ENCODE peak calls at places on chromosomes 12 and 14, in eight cellular contexts. D is uterus, P is IMR-90, B is gastrocnemius medialis, L is lower leg skin, I is vagina, M is ovary, R is breast epithelium. E is an unnamed sample.

GRCh38 chr12:52608826-52609630 is 7.8 kb upstream of the KRT72 start:
- DNase-seq in D (no peak), P (no peak), B (no peak), L (no peak), I (peak), M (no peak), R (no peak), E (no peak)

GRCh38 chr12:24596768-24597388 is 352.0 kb downstream of the BCAT1 start:
- DNase-seq in D (no peak), P (peak), B (no peak), L (no peak), I (no peak), M (no peak), R (no peak), E (no peak)

GRCh38 chr12:127284870-127285431 is 982.0 kb upstream of the TMEM132C start:
- DNase-seq in D (no peak), P (peak), B (peak), L (peak), I (no peak), M (no peak), R (no peak), E (peak)

GRCh38 chr12:56129210-56129691 is 1.2 kb downstream of the ESYT1 start:
- DNase-seq in D (peak), P (peak), B (peak), L (peak), I (no peak), M (peak), R (peak), E (no peak)

GRCh38 chr14:52110441-52111086 is 41.7 kb upstream of the NID2 start:
- DNase-seq in D (no peak), P (peak), B (no peak), L (no peak), I (no peak), M (no peak), R (no peak), E (no peak)

GRCh38 chr14:100012478-100012925 is 52.7 kb upstream of the EVL start:
- DNase-seq in D (no peak), P (peak), B (no peak), L (no peak), I (no peak), M (no peak), R (no peak), E (no peak)

GRCh38 chr12:68888243-68888642 is 44.7 kb downstream of the CPM start:
- DNase-seq in D (no peak), P (no peak), B (no peak), L (no peak), I (no peak), M (no peak), R (no peak), E (no peak)

GRCh38 chr12:132145334-132145733 is 1.1 kb downstream of the NOC4L start:
- DNase-seq in D (no peak), P (no peak), B (no peak), L (peak), I (no peak), M (no peak), R (no peak), E (no peak)

GRCh38 chr14:29906256-29906885 is 21.3 kb downstream of the PRKD1 start:
- DNase-seq in D (no peak), P (peak), B (no peak), L (no peak), I (no peak), M (no peak), R (no peak), E (no peak)

GRCh38 chr14:37061697-37062096 is 110.7 kb downstream of the SLC25A21 start:
- DNase-seq in D (no peak), P (no peak), B (no peak), L (no peak), I (no peak), M (no peak), R (no peak), E (no peak)

GRCh38 chr12:6532051-6532926 is 2.0 kb upstream of the GAPDH start:
- DNase-seq in D (peak), P (peak), B (peak), L (peak), I (peak), M (peak), R (no peak), E (peak)

GRCh38 chr12:124567035-124567672 is at the start of gene NCOR2:
- DNase-seq in D (peak), P (no peak), B (no peak), L (no peak), I (no peak), M (peak), R (no peak), E (peak)

GRCh38 chr14:51443195-51444018 is 203.4 kb downstream of the TMX1 start:
- DNase-seq in D (no peak), P (peak), B (no peak), L (no peak), I (no peak), M (no peak), R (no peak), E (no peak)

GRCh38 chr14:87351007-87351406 is 642.0 kb downstream of the GALC start:
- DNase-seq in D (no peak), P (no peak), B (no peak), L (no peak), I (no peak), M (no peak), R (no peak), E (no peak)

GRCh38 chr12:92242917-92243316 is 97.3 kb upstream of the BTG1 start:
- DNase-seq in D (no peak), P (peak), B (peak), L (no peak), I (no peak), M (no peak), R (no peak), E (no peak)

GRCh38 chr12:27289414-27289813 is 43.2 kb upstream of the BMAL2 start:
- DNase-seq in D (no peak), P (peak), B (no peak), L (no peak), I (no peak), M (no peak), R (no peak), E (no peak)

GRCh38 chr14:76773188-76773885 is 12.1 kb downstream of the VASH1 start:
- DNase-seq in D (peak), P (peak), B (peak), L (peak), I (peak), M (peak), R (peak), E (peak)

GRCh38 chr12:58917699-58918334 is 2.5 kb downstream of the LRIG3 start:
- DNase-seq in D (no peak), P (no peak), B (no peak), L (no peak), I (no peak), M (no peak), R (no peak), E (no peak)

GRCh38 chr12:7933255-7933726 is 2.7 kb downstream of the SLC2A3 start:
- DNase-seq in D (peak), P (peak), B (peak), L (peak), I (peak), M (peak), R (peak), E (peak)

DNA sequence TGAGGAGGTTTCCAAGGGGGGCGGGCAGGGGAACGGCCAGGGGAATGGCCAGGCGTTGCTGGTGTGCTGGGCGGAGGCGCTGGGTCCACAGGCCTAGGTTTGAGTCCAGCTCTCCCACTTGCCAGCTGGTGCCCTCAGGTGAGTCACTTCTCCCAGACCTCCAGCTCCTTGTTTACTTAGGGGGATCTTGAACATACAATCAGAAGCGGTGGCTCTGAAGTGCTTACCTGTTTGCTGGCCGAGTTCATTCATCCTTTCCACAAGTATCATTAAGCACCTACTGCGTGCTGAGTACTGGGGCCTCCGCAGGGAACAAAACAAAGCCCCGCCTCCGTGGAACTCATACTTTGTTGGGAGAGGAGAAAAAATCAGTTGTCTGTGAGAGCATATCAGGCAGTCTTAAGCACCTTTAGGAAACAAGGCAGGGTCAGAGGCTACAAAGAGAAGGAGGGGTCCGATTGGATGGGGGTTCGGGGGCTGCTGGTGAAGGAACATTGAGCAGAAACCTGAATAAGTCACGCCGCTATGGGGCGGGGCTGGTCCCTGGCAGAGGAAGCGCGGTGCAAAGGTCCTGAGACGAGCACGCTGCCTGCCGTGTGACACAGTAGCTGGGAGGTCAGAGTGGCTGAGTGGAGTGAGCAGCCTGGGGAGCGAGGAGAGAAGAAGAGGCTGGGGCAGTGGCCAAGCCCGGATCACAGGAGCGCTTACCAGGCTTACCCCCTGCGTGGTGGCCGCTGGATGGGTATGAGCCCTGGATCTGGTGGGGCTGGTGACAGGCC is 15.1 kb downstream of the MVK start:
- DNase-seq in D (no peak), P (no peak), B (no peak), L (no peak), I (no peak), M (no peak), R (no peak), E (no peak)
- TF ChIP-seq POLR2A in D (no peak), P (no peak), B (no peak), L (no peak), I (no peak), M (no peak), R (no peak), E (no peak)

DNA sequence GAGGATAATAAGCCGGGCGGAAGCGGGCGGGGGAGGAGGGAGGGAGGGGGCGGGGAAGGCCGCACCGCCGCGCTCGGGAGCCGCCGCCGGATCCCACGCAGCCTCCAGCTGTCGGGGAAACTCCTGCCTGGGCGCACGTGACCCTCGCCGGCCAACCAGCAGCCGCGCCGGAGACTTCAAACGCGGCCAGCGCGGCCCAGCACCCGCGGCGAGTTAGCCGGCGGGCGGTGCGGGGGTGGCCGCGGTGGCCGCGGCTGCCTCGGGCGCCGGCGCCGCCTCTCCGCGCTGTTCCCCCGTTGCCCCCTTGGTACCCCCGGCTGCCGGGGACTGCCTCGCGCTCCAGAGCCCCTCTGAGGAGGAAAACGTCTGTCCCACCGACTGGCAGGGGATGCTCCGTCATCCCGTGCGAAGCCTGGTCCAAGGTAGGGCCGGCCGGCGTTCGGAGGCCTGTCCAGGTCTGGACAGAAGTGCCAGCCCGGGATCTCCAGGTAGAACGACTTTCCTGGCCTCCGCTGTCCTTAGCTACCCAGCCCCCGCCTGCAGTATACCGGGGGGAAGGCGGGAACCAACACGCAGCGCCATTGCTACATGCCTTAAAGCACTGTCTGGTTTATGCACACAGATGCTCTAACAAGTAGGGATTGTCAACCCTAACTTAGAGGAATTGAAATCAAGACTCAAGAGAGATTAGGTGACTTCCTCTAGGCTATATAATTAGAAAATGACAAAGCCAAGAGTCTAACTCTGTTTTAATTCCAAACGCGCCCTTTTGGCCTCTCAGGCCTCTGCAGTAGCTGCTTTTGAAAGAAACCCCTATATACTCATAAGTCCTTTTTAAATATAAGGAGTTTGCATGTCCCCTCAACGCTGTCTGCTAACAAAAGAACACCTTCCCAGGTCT is at the start of gene YAF2:
- DNase-seq in D (peak), P (peak), B (peak), L (peak), I (no peak), M (peak), R (peak), E (peak)
- TF ChIP-seq POLR2A in D (peak), P (peak), B (peak), L (no peak), I (peak), M (peak), R (no peak), E (peak)

GRCh38 chr12:19288161-19288560 is 151.1 kb upstream of the AEBP2 start:
- DNase-seq in D (no peak), P (no peak), B (no peak), L (no peak), I (no peak), M (no peak), R (no peak), E (no peak)

GRCh38 chr12:19285793-19286448 is 153.4 kb upstream of the AEBP2 start:
- DNase-seq in D (no peak), P (no peak), B (no peak), L (no peak), I (no peak), M (no peak), R (no peak), E (no peak)

GRCh38 chr12:19284658-19285057 is 154.6 kb upstream of the AEBP2 start:
- DNase-seq in D (no peak), P (no peak), B (no peak), L (no peak), I (no peak), M (no peak), R (no peak), E (no peak)

GRCh38 chr12:19287302-19287701 is 152.0 kb upstream of the AEBP2 start:
- DNase-seq in D (no peak), P (no peak), B (no peak), L (no peak), I (no peak), M (no peak), R (no peak), E (no peak)

DNA sequence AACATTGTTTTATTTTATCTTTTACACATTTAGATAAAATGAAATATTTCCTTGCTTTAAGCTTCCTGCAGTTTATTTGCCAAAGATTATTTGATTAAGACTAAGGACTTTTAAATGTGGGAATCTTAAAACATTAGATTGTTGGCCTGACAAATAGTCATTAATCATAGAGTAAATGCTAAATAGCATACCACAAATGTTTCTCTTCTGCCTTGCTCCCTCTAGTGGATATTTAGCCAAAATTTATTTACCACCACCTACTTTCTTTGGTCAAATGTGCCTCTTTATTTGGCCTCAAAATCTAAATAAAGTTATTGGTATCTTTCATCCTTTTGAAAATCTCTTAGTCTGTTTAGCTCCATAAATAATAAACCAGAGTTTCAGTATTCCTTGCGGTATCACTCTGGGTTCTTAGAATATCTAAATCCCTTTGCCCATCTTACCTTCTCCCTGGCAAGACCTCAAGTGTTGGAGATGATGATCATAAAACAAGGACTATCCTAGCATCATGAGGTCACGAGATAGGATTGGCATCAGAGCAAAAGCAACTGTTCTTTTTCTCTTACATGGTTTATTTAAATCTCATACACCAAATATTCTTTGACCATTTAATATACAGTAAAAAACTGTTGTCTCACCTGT is 150.6 kb upstream of the AEBP2 start:
- DNase-seq in D (no peak), P (peak), B (no peak), L (no peak), I (no peak), M (no peak), R (no peak), E (peak)
- TF ChIP-seq POLR2A in D (no peak), P (no peak), B (no peak), L (no peak), I (no peak), M (no peak), R (no peak), E (no peak)

DNA sequence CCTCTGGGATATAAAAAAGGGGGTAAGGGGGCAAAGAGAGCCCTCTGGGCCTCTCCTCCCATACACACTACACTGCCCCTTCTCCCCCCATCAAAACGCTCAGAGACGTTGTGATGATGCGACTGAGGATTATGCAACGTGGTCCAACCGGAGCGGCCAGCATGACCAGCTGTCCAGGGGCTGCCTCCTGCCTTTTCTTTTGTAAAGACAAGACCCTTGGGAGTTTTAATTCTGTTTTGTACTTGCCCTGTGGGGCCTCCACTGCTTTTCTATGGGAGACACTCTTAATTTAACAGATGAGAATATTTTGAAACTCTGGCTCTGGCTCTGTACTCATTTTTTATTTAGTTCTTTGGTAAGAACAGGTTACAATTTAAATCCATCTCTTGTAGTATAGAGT is 7.2 kb downstream of the MBD6 start:
- DNase-seq in D (no peak), P (no peak), B (no peak), L (no peak), I (no peak), M (no peak), R (no peak), E (no peak)
- TF ChIP-seq POLR2A in D (no peak), P (no peak), B (no peak), L (no peak), I (no peak), M (no peak), R (no peak), E (no peak)

GRCh38 chr12:100503228-100503628 is 29.6 kb downstream of the NR1H4 start:
- DNase-seq in D (no peak), P (no peak), B (no peak), L (no peak), I (no peak), M (no peak), R (no peak), E (no peak)
- TF ChIP-seq POLR2A in D (no peak), P (no peak), B (no peak), L (no peak), I (no peak), M (no peak), R (no peak), E (no peak)

DNA sequence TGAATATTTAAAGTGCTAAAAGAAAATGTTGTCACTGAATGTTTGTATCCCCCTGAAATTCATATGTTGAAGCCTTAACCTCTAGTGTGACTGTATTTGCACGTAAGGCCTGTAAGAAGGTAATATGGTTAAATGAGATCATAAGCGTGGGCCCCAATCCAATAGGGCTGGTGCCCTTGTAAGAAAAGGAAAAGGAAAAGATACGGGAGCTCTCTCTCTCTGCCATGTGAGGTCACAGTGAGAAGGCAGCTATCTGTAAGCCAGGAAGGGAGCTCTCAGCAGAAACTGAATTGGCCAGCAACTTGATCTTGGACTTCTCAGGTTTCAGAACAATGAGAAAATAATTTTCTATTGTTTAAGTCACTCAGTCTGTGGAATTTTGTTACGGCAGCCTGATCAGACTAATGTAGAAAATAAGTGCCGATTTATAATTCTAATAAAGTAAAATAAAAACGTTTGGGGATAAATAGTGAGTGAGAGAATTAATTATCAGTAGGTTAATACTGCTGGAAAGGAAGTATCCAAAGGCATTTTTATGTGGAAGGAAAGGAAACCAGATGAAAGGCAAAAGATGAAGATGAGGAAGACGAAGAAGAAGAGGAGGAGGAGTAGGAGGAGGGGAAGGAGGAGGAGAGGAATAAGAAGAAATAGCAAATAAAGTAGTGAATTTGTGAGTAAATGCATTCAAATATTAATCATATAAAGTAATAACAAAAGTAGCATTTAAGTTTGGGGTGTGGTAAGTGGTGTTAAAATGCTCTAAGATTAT is 188.5 kb upstream of the KRR1 start:
- DNase-seq in D (no peak), P (peak), B (no peak), L (no peak), I (no peak), M (no peak), R (no peak), E (no peak)
- TF ChIP-seq POLR2A in D (no peak), P (no peak), B (no peak), L (no peak), I (no peak), M (no peak), R (no peak), E (no peak)

GRCh38 chr14:64444984-64445845 is 20.1 kb upstream of the AKAP5 start:
- DNase-seq in D (peak), P (peak), B (no peak), L (no peak), I (peak), M (peak), R (peak), E (peak)
- TF ChIP-seq POLR2A in D (no peak), P (no peak), B (no peak), L (no peak), I (no peak), M (no peak), R (no peak), E (no peak)